ENCODE peak calls at places on chromosomes 16 and 17, in ten cellular contexts. One of them, this sample, is unnamed.

GRCh38 chr17:633641-634091 is 81.0 kb downstream of the VPS53 start:
- DNase-seq in fibroblast of villous mesenchyme: peak; percentile 60
- DNase-seq in AG04450: no peak
- DNase-seq in left ventricle myocardium inferior: no peak
- DNase-seq in tibial nerve: no peak
- DNase-seq in upper lobe of left lung: no peak
- DNase-seq in H1: no peak
- DNase-seq in MCF 10A: no peak
- DNase-seq in ascending aorta: no peak
- DNase-seq in A549: no peak
- DNase-seq in this sample: no peak

GRCh38 chr17:45229681-45230409 is 8.2 kb downstream of the FMNL1 start:
- DNase-seq in fibroblast of villous mesenchyme: peak; percentile 41
- DNase-seq in AG04450: no peak
- DNase-seq in left ventricle myocardium inferior: peak; percentile 54
- DNase-seq in tibial nerve: no peak
- DNase-seq in upper lobe of left lung: no peak
- DNase-seq in H1: no peak
- DNase-seq in MCF 10A: no peak
- DNase-seq in ascending aorta: no peak
- DNase-seq in A549: no peak
- DNase-seq in this sample: peak; percentile 61

GRCh38 chr16:22614271-22614947 is 103.7 kb downstream of the NPIPB5 start:
- DNase-seq in fibroblast of villous mesenchyme: no peak
- DNase-seq in AG04450: no peak
- DNase-seq in left ventricle myocardium inferior: no peak
- DNase-seq in tibial nerve: no peak
- DNase-seq in upper lobe of left lung: no peak
- DNase-seq in H1: no peak
- DNase-seq in MCF 10A: peak; percentile 52
- DNase-seq in ascending aorta: no peak
- DNase-seq in A549: peak; percentile 14
- DNase-seq in this sample: no peak

GRCh38 chr17:39209317-39210092 is 9.4 kb downstream of the RPL19 start:
- DNase-seq in fibroblast of villous mesenchyme: peak; percentile 55
- DNase-seq in AG04450: no peak
- DNase-seq in left ventricle myocardium inferior: peak; percentile 69
- DNase-seq in tibial nerve: peak; percentile 74
- DNase-seq in upper lobe of left lung: peak; percentile 92
- DNase-seq in H1: no peak
- DNase-seq in MCF 10A: peak; percentile 94
- DNase-seq in ascending aorta: peak; percentile 79
- DNase-seq in A549: no peak
- DNase-seq in this sample: peak; percentile 78

GRCh38 chr17:35804658-35805192 is 4.6 kb upstream of the TAF15 start:
- DNase-seq in fibroblast of villous mesenchyme: peak; percentile 97
- DNase-seq in AG04450: peak; percentile 84
- DNase-seq in left ventricle myocardium inferior: no peak
- DNase-seq in tibial nerve: peak; percentile 59
- DNase-seq in upper lobe of left lung: peak; percentile 56
- DNase-seq in H1: peak; percentile 47
- DNase-seq in MCF 10A: peak; percentile 93
- DNase-seq in ascending aorta: no peak
- DNase-seq in A549: peak; percentile 95
- DNase-seq in this sample: no peak

GRCh38 chr16:48608452-48608851 is 1.5 kb downstream of the N4BP1 start:
- DNase-seq in fibroblast of villous mesenchyme: peak; percentile 41
- DNase-seq in AG04450: no peak
- DNase-seq in left ventricle myocardium inferior: no peak
- DNase-seq in tibial nerve: no peak
- DNase-seq in upper lobe of left lung: no peak
- DNase-seq in H1: no peak
- DNase-seq in MCF 10A: peak; percentile 58
- DNase-seq in ascending aorta: no peak
- DNase-seq in A549: no peak
- DNase-seq in this sample: no peak

GRCh38 chr16:48531011-48531962 is 78.7 kb downstream of the N4BP1 start:
- DNase-seq in fibroblast of villous mesenchyme: peak; percentile 65
- DNase-seq in AG04450: peak; percentile 4
- DNase-seq in left ventricle myocardium inferior: peak; percentile 53
- DNase-seq in tibial nerve: peak; percentile 54
- DNase-seq in upper lobe of left lung: peak; percentile 20
- DNase-seq in H1: no peak
- DNase-seq in MCF 10A: no peak
- DNase-seq in ascending aorta: no peak
- DNase-seq in A549: no peak
- DNase-seq in this sample: no peak

GRCh38 chr17:71757156-71757555 is 363.7 kb upstream of the SOX9 start:
- DNase-seq in fibroblast of villous mesenchyme: no peak
- DNase-seq in AG04450: no peak
- DNase-seq in left ventricle myocardium inferior: no peak
- DNase-seq in tibial nerve: no peak
- DNase-seq in upper lobe of left lung: no peak
- DNase-seq in H1: no peak
- DNase-seq in MCF 10A: no peak
- DNase-seq in ascending aorta: no peak
- DNase-seq in A549: no peak
- DNase-seq in this sample: no peak

GRCh38 chr16:48603647-48604376 is 6.2 kb downstream of the N4BP1 start:
- DNase-seq in fibroblast of villous mesenchyme: no peak
- DNase-seq in AG04450: no peak
- DNase-seq in left ventricle myocardium inferior: no peak
- DNase-seq in tibial nerve: no peak
- DNase-seq in upper lobe of left lung: no peak
- DNase-seq in H1: no peak
- DNase-seq in MCF 10A: no peak
- DNase-seq in ascending aorta: no peak
- DNase-seq in A549: no peak
- DNase-seq in this sample: no peak

GRCh38 chr16:11586856-11587642 is at the start of gene LITAF:
- DNase-seq in fibroblast of villous mesenchyme: peak; percentile 61
- DNase-seq in AG04450: no peak
- DNase-seq in left ventricle myocardium inferior: peak; percentile 71
- DNase-seq in tibial nerve: peak; percentile 53
- DNase-seq in upper lobe of left lung: peak; percentile 72
- DNase-seq in H1: peak; percentile 9
- DNase-seq in MCF 10A: peak; percentile 66
- DNase-seq in ascending aorta: no peak
- DNase-seq in A549: peak; percentile 55
- DNase-seq in this sample: peak; percentile 73

DNA sequence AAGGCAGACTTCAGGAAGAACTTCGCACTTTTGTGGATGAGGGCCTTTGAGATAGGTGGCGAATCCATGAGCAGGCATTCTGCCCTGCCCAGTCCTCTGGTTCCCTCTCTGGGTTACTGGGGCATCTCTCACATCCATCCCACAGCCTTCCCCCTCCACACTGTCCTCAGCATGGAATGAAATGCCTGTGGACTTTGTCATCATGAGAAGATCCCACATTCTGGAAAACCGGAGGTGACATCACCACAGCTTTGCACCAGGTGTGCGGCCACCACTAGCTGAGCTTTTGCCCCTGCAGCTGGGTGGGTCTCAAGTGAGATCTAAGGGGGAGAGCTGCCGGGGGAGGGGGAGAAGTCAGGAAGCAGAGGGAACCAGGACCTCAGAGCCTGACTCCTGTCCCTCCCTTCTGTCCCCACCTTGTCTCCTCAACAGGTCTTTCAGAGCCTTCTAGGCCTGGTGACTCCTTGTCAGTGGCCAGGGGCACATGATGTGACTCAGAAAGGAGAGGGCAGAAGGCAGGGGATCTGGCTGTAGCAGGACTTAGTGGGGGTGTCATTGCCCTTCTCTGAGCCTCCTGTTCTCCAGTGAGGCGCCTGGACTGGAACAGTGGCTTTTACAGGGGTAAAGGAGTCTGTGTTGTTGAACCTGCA is 40.0 kb upstream of the DLX4 start:
- DNase-seq in fibroblast of villous mesenchyme: no peak
- DNase-seq in AG04450: no peak
- DNase-seq in left ventricle myocardium inferior: no peak
- DNase-seq in tibial nerve: no peak
- DNase-seq in upper lobe of left lung: no peak
- DNase-seq in H1: no peak
- DNase-seq in MCF 10A: no peak
- DNase-seq in ascending aorta: no peak
- DNase-seq in A549: peak; percentile 44
- DNase-seq in this sample: no peak
- TF ChIP-seq CTCF in fibroblast of villous mesenchyme: no peak
- TF ChIP-seq CTCF in AG04450: no peak
- TF ChIP-seq CTCF in left ventricle myocardium inferior: no peak
- TF ChIP-seq CTCF in tibial nerve: no peak
- TF ChIP-seq CTCF in upper lobe of left lung: no peak
- TF ChIP-seq CTCF in H1: no peak
- TF ChIP-seq CTCF in MCF 10A: no peak
- TF ChIP-seq CTCF in ascending aorta: no peak
- TF ChIP-seq CTCF in A549: no peak
- TF ChIP-seq CTCF in this sample: no peak

DNA sequence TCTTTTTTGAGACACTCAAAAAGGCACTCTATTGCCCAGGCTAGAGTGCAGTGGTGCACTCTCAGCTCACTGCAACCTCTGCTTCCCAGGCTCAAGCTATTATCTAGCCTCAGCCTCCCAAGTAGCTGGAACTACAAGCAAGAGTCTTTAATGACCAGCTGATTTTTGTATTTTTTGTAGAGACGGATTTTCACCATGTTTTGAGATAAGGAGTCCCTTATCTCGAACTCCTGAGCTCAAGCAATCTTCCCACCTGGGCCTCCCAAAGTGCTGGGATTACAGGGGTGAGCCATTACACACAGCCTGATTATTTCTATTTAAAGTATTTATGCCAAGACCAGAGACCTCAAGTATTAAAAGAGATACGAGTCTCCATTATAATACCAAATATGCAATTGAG is 566.1 kb upstream of the CA10 start:
- DNase-seq in fibroblast of villous mesenchyme: no peak
- DNase-seq in AG04450: no peak
- DNase-seq in left ventricle myocardium inferior: no peak
- DNase-seq in tibial nerve: no peak
- DNase-seq in upper lobe of left lung: no peak
- DNase-seq in H1: no peak
- DNase-seq in MCF 10A: no peak
- DNase-seq in ascending aorta: no peak
- DNase-seq in A549: no peak
- DNase-seq in this sample: no peak
- TF ChIP-seq CTCF in fibroblast of villous mesenchyme: no peak
- TF ChIP-seq CTCF in AG04450: no peak
- TF ChIP-seq CTCF in left ventricle myocardium inferior: no peak
- TF ChIP-seq CTCF in tibial nerve: no peak
- TF ChIP-seq CTCF in upper lobe of left lung: no peak
- TF ChIP-seq CTCF in H1: no peak
- TF ChIP-seq CTCF in MCF 10A: no peak
- TF ChIP-seq CTCF in ascending aorta: no peak
- TF ChIP-seq CTCF in A549: no peak
- TF ChIP-seq CTCF in this sample: no peak

GRCh38 chr16:25065899-25066298 is 45.6 kb upstream of the LCMT1 start:
- DNase-seq in fibroblast of villous mesenchyme: no peak
- DNase-seq in AG04450: no peak
- DNase-seq in left ventricle myocardium inferior: no peak
- DNase-seq in tibial nerve: no peak
- DNase-seq in upper lobe of left lung: no peak
- DNase-seq in H1: no peak
- DNase-seq in MCF 10A: no peak
- DNase-seq in ascending aorta: no peak
- DNase-seq in A549: no peak
- DNase-seq in this sample: no peak
- TF ChIP-seq CTCF in fibroblast of villous mesenchyme: no peak
- TF ChIP-seq CTCF in AG04450: no peak
- TF ChIP-seq CTCF in left ventricle myocardium inferior: no peak
- TF ChIP-seq CTCF in tibial nerve: no peak
- TF ChIP-seq CTCF in upper lobe of left lung: no peak
- TF ChIP-seq CTCF in H1: peak; percentile 50
- TF ChIP-seq CTCF in MCF 10A: no peak
- TF ChIP-seq CTCF in ascending aorta: no peak
- TF ChIP-seq CTCF in A549: no peak
- TF ChIP-seq CTCF in this sample: no peak

GRCh38 chr17:76353004-76353598 is 615 bp downstream of the PRPSAP1 start:
- DNase-seq in fibroblast of villous mesenchyme: peak; percentile 28
- DNase-seq in AG04450: no peak
- DNase-seq in left ventricle myocardium inferior: peak; percentile 36
- DNase-seq in tibial nerve: no peak
- DNase-seq in upper lobe of left lung: peak; percentile 27
- DNase-seq in H1: no peak
- DNase-seq in MCF 10A: no peak
- DNase-seq in ascending aorta: no peak
- DNase-seq in A549: no peak
- DNase-seq in this sample: peak; percentile 65

GRCh38 chr17:76354317-76354729 is 607 bp upstream of the PRPSAP1 start:
- DNase-seq in fibroblast of villous mesenchyme: no peak
- DNase-seq in AG04450: no peak
- DNase-seq in left ventricle myocardium inferior: no peak
- DNase-seq in tibial nerve: no peak
- DNase-seq in upper lobe of left lung: no peak
- DNase-seq in H1: no peak
- DNase-seq in MCF 10A: no peak
- DNase-seq in ascending aorta: no peak
- DNase-seq in A549: no peak
- DNase-seq in this sample: no peak

GRCh38 chr17:76354747-76355310 is 1.1 kb upstream of the PRPSAP1 start:
- DNase-seq in fibroblast of villous mesenchyme: no peak
- DNase-seq in AG04450: no peak
- DNase-seq in left ventricle myocardium inferior: no peak
- DNase-seq in tibial nerve: no peak
- DNase-seq in upper lobe of left lung: no peak
- DNase-seq in H1: no peak
- DNase-seq in MCF 10A: no peak
- DNase-seq in ascending aorta: no peak
- DNase-seq in A549: peak; percentile 31
- DNase-seq in this sample: no peak

GRCh38 chr17:76351526-76352071 is 2.1 kb downstream of the PRPSAP1 start:
- DNase-seq in fibroblast of villous mesenchyme: no peak
- DNase-seq in AG04450: no peak
- DNase-seq in left ventricle myocardium inferior: no peak
- DNase-seq in tibial nerve: no peak
- DNase-seq in upper lobe of left lung: no peak
- DNase-seq in H1: no peak
- DNase-seq in MCF 10A: no peak
- DNase-seq in ascending aorta: no peak
- DNase-seq in A549: no peak
- DNase-seq in this sample: no peak

DNA sequence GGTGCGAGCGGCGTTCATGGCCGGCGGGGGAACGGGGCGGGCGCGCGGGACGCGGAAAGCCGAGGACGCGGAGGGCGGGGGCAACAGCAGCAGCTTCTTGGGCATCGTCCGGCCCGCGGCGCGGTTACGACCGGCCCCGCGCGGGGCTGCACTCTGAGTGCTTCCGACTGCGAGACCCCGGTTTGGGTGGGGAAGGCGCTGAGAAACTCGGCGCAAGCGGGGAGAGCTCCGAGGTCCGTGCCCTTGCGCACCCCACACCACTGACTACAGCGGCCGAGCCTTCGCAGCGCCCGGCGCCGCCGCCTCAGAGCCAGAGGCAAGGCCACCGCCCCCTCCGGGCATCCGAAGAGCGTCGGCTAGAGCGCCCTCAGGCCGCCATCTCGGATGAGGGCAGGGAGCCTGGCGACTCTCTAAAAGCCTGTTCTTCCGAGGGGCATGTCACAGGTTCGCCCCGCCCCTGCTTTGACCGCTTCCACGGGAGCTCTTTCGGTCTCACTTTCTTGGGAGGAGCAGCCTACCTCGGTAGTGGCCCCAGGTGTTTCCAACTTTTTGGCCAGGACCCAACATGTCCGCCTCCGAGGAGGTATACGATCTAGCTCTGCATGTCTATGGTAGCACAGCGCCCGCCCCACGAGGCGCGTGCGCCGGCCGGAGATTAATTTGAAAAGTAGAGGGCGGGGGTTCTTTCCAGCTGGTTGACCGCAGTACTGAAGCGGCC is at the start of gene PRPSAP1:
- DNase-seq in fibroblast of villous mesenchyme: peak; percentile 89
- DNase-seq in AG04450: peak; percentile 66
- DNase-seq in left ventricle myocardium inferior: peak; percentile 87
- DNase-seq in tibial nerve: peak; percentile 73
- DNase-seq in upper lobe of left lung: peak; percentile 90
- DNase-seq in H1: peak; percentile 68
- DNase-seq in MCF 10A: peak; percentile 94
- DNase-seq in ascending aorta: peak; percentile 41
- DNase-seq in A549: peak; percentile 95
- DNase-seq in this sample: peak; percentile 93
- TF ChIP-seq CTCF in fibroblast of villous mesenchyme: peak; percentile 46
- TF ChIP-seq CTCF in AG04450: peak; percentile 66
- TF ChIP-seq CTCF in left ventricle myocardium inferior: peak; percentile 65
- TF ChIP-seq CTCF in tibial nerve: peak; percentile 52
- TF ChIP-seq CTCF in upper lobe of left lung: peak; percentile 61
- TF ChIP-seq CTCF in H1: no peak
- TF ChIP-seq CTCF in MCF 10A: peak; percentile 35
- TF ChIP-seq CTCF in ascending aorta: peak; percentile 69
- TF ChIP-seq CTCF in A549: no peak
- TF ChIP-seq CTCF in this sample: peak; percentile 32